ENCODE peak calls at places on chromosomes 13 and 19, in four cellular contexts. L is amygdala, F is colonic mucosa, Q is nucleus accumbens. V is an unnamed sample.

GRCh38 chr19:18421371-18421959 is 2.3 kb downstream of the SSBP4 start:
- DNase-seq in L (no peak), F (no peak), Q (no peak), V (no peak)

GRCh38 chr13:114135731-114136171 is 3.3 kb upstream of the RASA3 start:
- DNase-seq in L (no peak), F (no peak), Q (no peak), V (no peak)

GRCh38 chr19:39599116-39599515 is 3.2 kb upstream of the LGALS13 start:
- DNase-seq in L (no peak), F (no peak), Q (no peak), V (no peak)

GRCh38 chr13:71712988-71713653 is 153.9 kb downstream of the DACH1 start:
- DNase-seq in L (no peak), F (no peak), Q (no peak), V (no peak)

GRCh38 chr13:73704587-73704986 is 429.6 kb downstream of the KLF12 start:
- DNase-seq in L (no peak), F (no peak), Q (no peak), V (no peak)

GRCh38 chr13:59982631-59983382 is 180.9 kb downstream of the DIAPH3 start:
- DNase-seq in L (no peak), F (no peak), Q (no peak), V (no peak)

GRCh38 chr19:35216833-35217707 is 11.5 kb downstream of the FAM187B start:
- DNase-seq in L (no peak), F (peak), Q (no peak), V (no peak)

GRCh38 chr19:15841875-15842569 is 26.6 kb upstream of the OR10H1 start:
- DNase-seq in L (no peak), F (no peak), Q (no peak), V (no peak)

GRCh38 chr19:18718015-18718526 is 34.6 kb downstream of the CRTC1 start:
- DNase-seq in L (no peak), F (no peak), Q (no peak), V (no peak)

GRCh38 chr13:111318396-111318795 is 2.0 kb upstream of the TEX29 start:
- DNase-seq in L (no peak), F (no peak), Q (no peak), V (no peak)

GRCh38 chr13:109297628-109298027 is 488.8 kb downstream of the IRS2 start:
- DNase-seq in L (no peak), F (no peak), Q (no peak), V (no peak)

GRCh38 chr19:10796653-10797052 is 39.4 kb downstream of the TMED1 start:
- DNase-seq in L (no peak), F (no peak), Q (no peak), V (no peak)

GRCh38 chr13:29362849-29363604 is 232.5 kb downstream of the SLC7A1 start:
- DNase-seq in L (peak), F (peak), Q (peak), V (peak)

GRCh38 chr13:50908371-50908770 is 1.2 kb upstream of the RNASEH2B start:
- DNase-seq in L (no peak), F (no peak), Q (no peak), V (no peak)

GRCh38 chr13:100610399-100611347 is 22.1 kb upstream of the GGACT start:
- DNase-seq in L (no peak), F (no peak), Q (no peak), V (no peak)

GRCh38 chr13:41459754-41460111 is 2.4 kb downstream of the RGCC start:
- DNase-seq in L (no peak), F (no peak), Q (no peak), V (no peak)

GRCh38 chr13:51806571-51806970 is 2.6 kb upstream of the DHRS12 start:
- DNase-seq in L (no peak), F (no peak), Q (no peak), V (no peak)

GRCh38 chr19:2276429-2276989 is 5.5 kb downstream of the PEAK3 start:
- DNase-seq in L (no peak), F (no peak), Q (no peak), V (no peak)

GRCh38 chr19:34364830-34365462 is at the start of gene GPI:
- DNase-seq in L (peak), F (peak), Q (peak), V (no peak)

GRCh38 chr19:35066121-35066520 is 24.6 kb downstream of the HPN start:
- DNase-seq in L (no peak), F (no peak), Q (no peak), V (no peak)

GRCh38 chr13:29453657-29454056 is 141.8 kb downstream of the SLC7A1 start:
- DNase-seq in L (no peak), F (no peak), Q (no peak), V (no peak)

GRCh38 chr19:18364826-18365528 is 21.0 kb upstream of the GDF15 start:
- DNase-seq in L (no peak), F (peak), Q (no peak), V (peak)

GRCh38 chr13:40232321-40232720 is 434.1 kb downstream of the FOXO1 start:
- DNase-seq in L (no peak), F (no peak), Q (no peak), V (no peak)

GRCh38 chr19:22144394-22144793 is 52.4 kb downstream of the ZNF676 start:
- DNase-seq in L (no peak), F (no peak), Q (no peak), V (no peak)

GRCh38 chr13:93338906-93339305 is 112.3 kb downstream of the GPC6 start:
- DNase-seq in L (no peak), F (no peak), Q (no peak), V (no peak)

GRCh38 chr13:60090579-60090978 is 73.1 kb downstream of the DIAPH3 start:
- DNase-seq in L (no peak), F (no peak), Q (no peak), V (no peak)

GRCh38 chr13:47298506-47298905 is 401.7 kb upstream of the HTR2A start:
- DNase-seq in L (no peak), F (no peak), Q (no peak), V (no peak)